ENCODE peak calls at places on chromosomes 3 and 15, in five cellular contexts. O is heart right ventricle, U is mesothelial cell of epicardium, M is AG10803, L is spleen. Q is an unnamed sample.

GRCh38 chr3:187101184-187102072 is 37.9 kb downstream of the RPL39L start:
- DNase-seq in O (peak; percentile 89), U (peak; percentile 34), M (peak; percentile 64), L (peak; percentile 78), Q (peak; percentile 86)

GRCh38 chr15:74541494-74542191 is 623 bp downstream of the ARID3B start:
- DNase-seq in O (peak; percentile 14), U (no peak), M (peak; percentile 44), L (no peak), Q (peak; percentile 57)

GRCh38 chr3:67529337-67529736 is 125.1 kb downstream of the SUCLG2 start:
- DNase-seq in O (no peak), U (no peak), M (no peak), L (no peak), Q (peak; percentile 8)

GRCh38 chr3:159872374-159873109 is 116.1 kb upstream of the IL12A start:
- DNase-seq in O (no peak), U (no peak), M (peak; percentile 85), L (no peak), Q (peak; percentile 89)

GRCh38 chr15:101368868-101369642 is 74.0 kb upstream of the SNRPA1 start:
- DNase-seq in O (peak; percentile 40), U (no peak), M (no peak), L (no peak), Q (no peak)

GRCh38 chr15:34147371-34148140 is 45.7 kb downstream of the PGBD4 start:
- DNase-seq in O (no peak), U (no peak), M (peak; percentile 13), L (no peak), Q (no peak)

GRCh38 chr3:152350139-152350538 is 81.4 kb downstream of the MBNL1 start:
- DNase-seq in O (no peak), U (no peak), M (peak; percentile 39), L (no peak), Q (peak; percentile 35)

GRCh38 chr3:27584874-27585273 is 100.7 kb upstream of the SLC4A7 start:
- DNase-seq in O (no peak), U (no peak), M (no peak), L (no peak), Q (no peak)

GRCh38 chr3:26061947-26062346 is 272.1 kb downstream of the OXSM start:
- DNase-seq in O (no peak), U (no peak), M (no peak), L (no peak), Q (no peak)

GRCh38 chr15:70593795-70594194 is 169.6 kb downstream of the UACA start:
- DNase-seq in O (no peak), U (no peak), M (no peak), L (no peak), Q (no peak)

GRCh38 chr3:8964436-8965370 is 1.4 kb upstream of the RAD18 start:
- DNase-seq in O (no peak), U (no peak), M (peak; percentile 77), L (no peak), Q (peak; percentile 86)

GRCh38 chr3:182172534-182172933 is 460.8 kb downstream of the SOX2 start:
- DNase-seq in O (no peak), U (no peak), M (no peak), L (no peak), Q (no peak)

GRCh38 chr3:122936335-122936734 is 91.2 kb downstream of the SEMA5B start:
- DNase-seq in O (no peak), U (no peak), M (no peak), L (peak; percentile 41), Q (no peak)

GRCh38 chr3:31125413-31126020 is 231.1 kb upstream of the GADL1 start:
- DNase-seq in O (no peak), U (no peak), M (no peak), L (no peak), Q (no peak)

GRCh38 chr3:127915115-127915936 is at the start of gene KBTBD12:
- DNase-seq in O (peak; percentile 66), U (no peak), M (no peak), L (no peak), Q (no peak)

DNA sequence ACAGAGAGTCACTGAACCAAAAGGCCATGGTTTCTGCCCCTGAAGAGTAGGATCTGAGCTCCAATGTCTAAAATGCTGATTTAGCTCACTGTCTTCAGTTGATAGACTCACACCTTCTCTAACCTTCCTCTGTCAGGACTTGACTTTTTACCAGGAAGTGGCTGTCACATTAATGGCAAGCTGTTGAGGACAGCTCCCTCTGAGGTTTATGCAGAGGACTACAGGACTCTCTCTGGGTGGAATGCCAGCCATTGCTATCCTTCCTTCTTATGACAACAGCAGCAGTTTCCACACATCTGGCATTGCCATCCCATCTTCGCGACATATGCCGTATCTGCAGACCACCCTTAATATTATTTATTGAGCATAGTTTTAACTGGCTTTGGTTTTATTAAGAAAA is 103.8 kb upstream of the PRICKLE2 start:
- DNase-seq in O (no peak), U (no peak), M (no peak), L (no peak), Q (no peak)
- TF ChIP-seq CTCF in O (no peak), U (no peak), M (no peak), L (no peak), Q (no peak)

GRCh38 chr3:135766113-135766512 is 199.4 kb upstream of the PPP2R3A start:
- DNase-seq in O (no peak), U (no peak), M (no peak), L (no peak), Q (no peak)

GRCh38 chr3:135758961-135759360 is 206.6 kb upstream of the PPP2R3A start:
- DNase-seq in O (no peak), U (no peak), M (no peak), L (no peak), Q (no peak)

GRCh38 chr3:135760581-135760980 is 204.9 kb upstream of the PPP2R3A start:
- DNase-seq in O (no peak), U (no peak), M (no peak), L (no peak), Q (no peak)

GRCh38 chr3:135759651-135760050 is 205.9 kb upstream of the PPP2R3A start:
- DNase-seq in O (no peak), U (no peak), M (no peak), L (no peak), Q (no peak)

DNA sequence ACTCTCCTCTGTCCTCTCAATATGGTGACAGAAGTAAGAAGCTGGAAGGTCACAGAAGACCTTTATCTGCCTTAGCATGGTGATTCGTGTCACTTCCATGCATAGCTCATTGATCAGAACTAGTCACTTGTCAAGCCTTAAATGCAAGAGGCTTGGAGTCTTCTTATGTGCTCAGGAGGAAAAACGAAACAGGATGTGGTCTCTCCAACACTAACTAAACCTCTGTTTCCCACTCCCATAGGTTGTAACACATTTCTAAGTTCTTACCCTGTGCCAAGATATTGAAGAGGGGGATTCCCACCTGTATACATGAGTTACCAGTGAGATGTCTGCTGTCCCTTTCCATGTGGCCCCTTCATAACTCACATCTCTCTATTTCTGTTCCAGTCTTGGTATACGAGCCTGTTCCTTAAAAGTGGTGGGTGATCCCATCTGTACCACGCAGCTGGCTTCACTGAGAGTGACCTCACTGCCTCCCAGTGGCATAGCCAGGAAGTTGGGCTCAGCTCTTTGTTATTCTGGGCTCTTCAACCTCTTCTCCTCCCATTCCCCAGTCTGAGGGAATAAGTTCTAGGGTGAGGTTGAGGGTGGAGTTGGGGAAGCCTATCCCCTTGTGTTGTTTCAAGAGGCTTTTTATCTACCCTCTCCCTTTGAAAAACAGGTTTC is 203.2 kb upstream of the PPP2R3A start:
- DNase-seq in O (no peak), U (no peak), M (no peak), L (no peak), Q (no peak)
- TF ChIP-seq CTCF in O (no peak), U (no peak), M (peak; percentile 23), L (no peak), Q (no peak)

DNA sequence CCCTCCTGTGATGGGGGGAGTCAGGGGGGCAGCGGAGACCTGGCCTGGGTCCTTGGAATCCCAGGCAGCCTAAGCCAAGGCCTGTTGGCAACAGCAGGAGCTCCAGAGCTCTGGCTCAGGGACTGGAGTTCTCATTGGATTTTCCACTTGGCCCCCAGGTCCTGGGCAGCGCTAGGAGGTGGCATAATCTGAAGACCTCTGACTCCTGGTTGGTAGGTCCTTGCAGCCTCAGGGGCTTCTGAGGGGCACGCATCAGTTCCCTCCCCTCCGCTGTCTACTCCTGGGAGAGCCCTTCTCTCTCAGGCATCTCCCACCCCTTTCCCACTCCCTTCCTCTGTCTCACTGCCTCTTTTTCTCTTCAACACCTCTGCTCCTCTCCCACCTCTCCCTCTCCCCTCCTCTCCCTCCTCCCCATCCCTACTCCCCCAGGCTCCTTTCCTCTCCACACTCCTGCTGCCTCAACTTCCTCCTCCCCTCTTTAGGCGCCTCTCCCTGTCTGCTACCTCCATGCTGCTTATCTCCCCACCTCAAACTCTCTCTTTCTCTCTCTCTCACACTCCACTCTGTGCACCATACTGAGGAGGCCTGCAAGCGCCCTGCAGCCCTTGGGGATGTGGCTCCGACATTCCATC is 41.1 kb upstream of the SLC6A1 start:
- DNase-seq in O (no peak), U (no peak), M (no peak), L (no peak), Q (no peak)
- TF ChIP-seq CTCF in O (no peak), U (no peak), M (no peak), L (no peak), Q (no peak)

DNA sequence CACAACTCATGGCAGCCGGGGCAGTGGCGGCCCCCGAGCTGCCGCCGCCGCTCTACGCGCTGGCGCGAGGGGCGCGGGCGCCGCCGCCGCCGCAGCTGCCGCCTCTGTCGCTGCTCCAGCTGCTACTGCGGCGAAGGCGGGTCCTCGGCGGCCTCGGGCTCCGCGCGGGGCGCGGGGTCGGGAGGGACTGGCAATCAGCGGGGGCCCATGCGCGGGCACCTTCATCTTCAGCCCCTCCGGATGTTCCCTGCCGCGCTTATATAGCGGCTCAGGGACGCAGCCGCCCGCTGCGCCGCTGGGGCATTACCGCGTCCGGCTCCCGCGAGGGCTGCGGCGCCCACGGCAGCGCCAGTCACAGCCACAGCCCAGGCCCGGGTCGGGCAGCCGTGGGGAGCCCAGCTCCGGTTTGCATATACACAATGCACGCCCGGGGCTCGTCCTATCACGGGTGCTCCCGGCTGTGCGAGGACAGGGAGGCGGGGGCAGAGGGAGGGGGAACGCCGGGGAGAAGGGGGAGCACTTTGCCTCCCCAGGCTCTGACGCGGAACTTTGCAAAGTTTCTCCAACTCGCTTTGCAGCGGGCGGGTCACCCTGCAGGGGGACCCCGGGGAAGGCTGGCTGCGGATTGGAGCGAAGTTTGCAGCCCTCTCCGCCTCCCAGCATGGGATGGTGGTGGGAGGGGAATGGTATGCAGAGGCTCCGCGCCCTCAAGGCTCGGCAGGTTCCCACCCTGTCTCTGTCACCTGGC is at the start of gene VGLL3:
- DNase-seq in O (peak; percentile 33), U (peak; percentile 61), M (peak; percentile 92), L (peak; percentile 76), Q (peak; percentile 88)
- TF ChIP-seq CTCF in O (no peak), U (peak; percentile 26), M (peak; percentile 48), L (no peak), Q (peak; percentile 33)

Q was measured in foreskin fibroblast.